ENCODE peak calls at places on chromosomes 1 and 21, in seven cellular contexts. U is uterus, R is astrocyte of the cerebellum, J is AG04450, C is aorta, S is cardiac fibroblast, Q is pancreas. N is an unnamed sample.

GRCh38 chr1:67053535-67053784 is 488 bp downstream of the SLC35D1 start:
- DNase-seq in U (no peak), R (no peak), J (no peak), C (peak), S (no peak), Q (peak), N (no peak)

GRCh38 chr21:45207839-45208626 is 79.7 kb downstream of the POFUT2 start:
- DNase-seq in U (no peak), R (no peak), J (no peak), C (no peak), S (no peak), Q (no peak), N (no peak)

GRCh38 chr1:109089242-109090015 is 1.1 kb upstream of the TMEM167B start:
- DNase-seq in U (no peak), R (no peak), J (no peak), C (peak), S (peak), Q (peak), N (peak)

GRCh38 chr1:54238353-54239040 is 38.5 kb downstream of the MRPL37 start:
- DNase-seq in U (no peak), R (no peak), J (no peak), C (no peak), S (no peak), Q (no peak), N (peak)

GRCh38 chr1:230037261-230037660 is 29.8 kb upstream of the GALNT2 start:
- DNase-seq in U (no peak), R (no peak), J (no peak), C (no peak), S (no peak), Q (no peak), N (no peak)

GRCh38 chr1:4150262-4150661 is 250.2 kb upstream of the C1orf174 start:
- DNase-seq in U (no peak), R (no peak), J (no peak), C (no peak), S (no peak), Q (no peak), N (no peak)

GRCh38 chr1:190067592-190067991 is 410.1 kb downstream of the BRINP3 start:
- DNase-seq in U (no peak), R (peak), J (peak), C (no peak), S (peak), Q (no peak), N (no peak)

GRCh38 chr1:166307261-166308188 is 140.7 kb upstream of the FAM78B start:
- DNase-seq in U (no peak), R (no peak), J (no peak), C (no peak), S (no peak), Q (peak), N (no peak)

GRCh38 chr1:40818264-40818961 is 34.8 kb downstream of the KCNQ4 start:
- DNase-seq in U (peak), R (no peak), J (no peak), C (peak), S (peak), Q (peak), N (peak)

GRCh38 chr1:22555386-22555656 is 8.0 kb upstream of the EPHA8 start:
- DNase-seq in U (no peak), R (no peak), J (no peak), C (no peak), S (no peak), Q (no peak), N (no peak)

GRCh38 chr1:39398278-39399010 is 93.0 kb upstream of the BMP8A start:
- DNase-seq in U (peak), R (peak), J (peak), C (peak), S (peak), Q (peak), N (peak)

GRCh38 chr1:39973503-39974135 is 18.7 kb downstream of the MFSD2A start:
- DNase-seq in U (peak), R (peak), J (no peak), C (peak), S (peak), Q (peak), N (peak)

GRCh38 chr1:201364808-201365105 is 12.7 kb downstream of the TNNT2 start:
- DNase-seq in U (no peak), R (no peak), J (no peak), C (peak), S (no peak), Q (no peak), N (peak)

GRCh38 chr1:66696771-66697170 is 55.5 kb upstream of the DYNLT5 start:
- DNase-seq in U (no peak), R (no peak), J (no peak), C (no peak), S (no peak), Q (no peak), N (no peak)

GRCh38 chr1:195744256-195744655 is 864.0 kb downstream of the KCNT2 start:
- DNase-seq in U (no peak), R (no peak), J (no peak), C (no peak), S (no peak), Q (no peak), N (no peak)

GRCh38 chr1:1067284-1068076 is 6.6 kb downstream of the RNF223 start:
- DNase-seq in U (no peak), R (no peak), J (no peak), C (no peak), S (no peak), Q (peak), N (peak)

GRCh38 chr1:172909606-172910326 is 141.0 kb downstream of the TNFSF18 start:
- DNase-seq in U (no peak), R (peak), J (peak), C (no peak), S (peak), Q (no peak), N (no peak)

GRCh38 chr1:150981805-150982712 is at the start of gene ANXA9:
- DNase-seq in U (peak), R (no peak), J (no peak), C (no peak), S (no peak), Q (peak), N (no peak)

GRCh38 chr1:50097041-50097739 is 11.5 kb upstream of the ELAVL4 start:
- DNase-seq in U (no peak), R (no peak), J (no peak), C (peak), S (no peak), Q (no peak), N (no peak)

GRCh38 chr1:115969509-115969908 is 6.8 kb upstream of the SLC22A15 start:
- DNase-seq in U (no peak), R (no peak), J (no peak), C (no peak), S (no peak), Q (no peak), N (no peak)

GRCh38 chr1:82411604-82412003 is 610.9 kb downstream of the ADGRL2 start:
- DNase-seq in U (no peak), R (no peak), J (no peak), C (no peak), S (no peak), Q (no peak), N (no peak)

GRCh38 chr1:228094432-228095016 is 8.6 kb downstream of the C1orf35 start:
- DNase-seq in U (no peak), R (no peak), J (no peak), C (no peak), S (no peak), Q (no peak), N (no peak)

GRCh38 chr1:109932232-109932631 is 21.6 kb downstream of the CSF1 start:
- DNase-seq in U (no peak), R (no peak), J (no peak), C (no peak), S (no peak), Q (no peak), N (no peak)

DNA sequence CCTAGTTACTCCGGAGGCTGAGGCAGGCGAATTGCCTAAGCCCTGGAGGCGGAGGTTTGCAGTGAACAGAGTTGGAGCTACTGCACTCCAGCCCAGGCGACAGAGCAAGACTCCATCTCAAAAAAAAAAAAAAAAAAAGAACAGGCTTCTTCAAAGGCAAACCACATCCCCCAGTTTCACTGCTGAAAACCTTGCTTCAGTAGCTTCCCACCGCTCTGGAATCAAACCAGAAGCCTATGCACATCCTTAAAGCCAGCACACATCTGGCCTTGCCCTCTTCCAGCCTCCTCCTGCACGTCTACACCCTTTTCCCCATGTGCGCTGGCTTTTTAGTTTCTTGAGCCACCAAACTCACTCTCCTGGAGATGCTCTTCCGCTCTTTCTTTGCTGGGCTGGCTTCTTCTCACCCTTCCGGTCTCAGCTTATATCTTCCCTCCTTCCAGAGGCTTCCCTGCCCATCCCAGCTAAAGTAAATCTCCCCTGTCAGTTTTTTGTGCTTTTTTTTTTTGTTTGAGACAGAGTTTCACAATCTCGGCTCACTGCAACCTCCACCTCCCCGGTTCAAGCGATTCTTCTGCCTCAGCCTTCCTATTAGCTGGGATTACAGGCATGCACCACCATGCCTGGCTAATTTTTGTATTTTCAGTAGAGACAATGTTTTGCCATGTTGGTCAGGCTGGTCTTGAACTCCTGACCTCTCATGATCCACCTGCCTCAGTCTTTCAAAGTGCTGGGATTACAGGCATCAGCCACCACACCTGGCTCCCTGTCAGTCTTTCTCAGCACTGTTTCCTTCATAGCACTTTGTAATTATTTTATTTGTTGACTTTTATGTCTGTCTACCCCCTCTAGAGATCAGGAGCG is 42.0 kb upstream of the ID3 start:
- DNase-seq in U (no peak), R (no peak), J (no peak), C (no peak), S (no peak), Q (no peak), N (no peak)
- H3K4me3 ChIP-seq in U (no peak), R (no peak), J (no peak), C (no peak), S (no peak), Q (no peak), N (no peak)

DNA sequence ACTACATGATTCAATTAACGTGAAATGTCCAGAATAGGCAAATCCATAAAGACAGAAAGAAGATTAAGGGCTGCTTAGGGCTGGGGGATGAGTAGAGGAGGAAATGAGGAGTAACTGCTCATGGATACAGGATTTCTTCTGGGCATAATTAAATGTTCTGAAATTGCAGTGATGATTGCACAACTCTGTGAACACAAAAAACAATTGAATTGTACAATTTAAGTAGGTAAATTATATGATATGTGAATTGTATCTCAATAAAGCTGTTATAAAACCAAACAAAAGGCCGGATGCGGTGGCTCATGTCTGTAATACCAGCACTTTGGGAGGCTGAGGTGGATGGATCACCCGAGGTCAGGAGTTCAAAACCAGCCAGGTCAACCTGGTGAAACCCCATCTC is 52.2 kb downstream of the RERE start:
- DNase-seq in U (no peak), R (no peak), J (no peak), C (no peak), S (no peak), Q (no peak), N (no peak)
- H3K4me3 ChIP-seq in U (no peak), R (no peak), J (no peak), C (no peak), S (no peak), Q (no peak), N (no peak)

GRCh38 chr1:156624814-156625435 is 5.7 kb downstream of the HAPLN2 start:
- DNase-seq in U (no peak), R (no peak), J (no peak), C (no peak), S (no peak), Q (no peak), N (no peak)
- H3K4me3 ChIP-seq in U (peak), R (peak), J (peak), C (no peak), S (no peak), Q (peak), N (peak)

GRCh38 chr1:3068400-3069361 is at the start of gene PRDM16:
- DNase-seq in U (peak), R (peak), J (no peak), C (peak), S (peak), Q (peak), N (peak)

GRCh38 chr1:3067671-3068399 is 1.2 kb upstream of the PRDM16 start:
- DNase-seq in U (no peak), R (no peak), J (no peak), C (peak), S (no peak), Q (no peak), N (peak)

GRCh38 chr1:3066250-3066711 is 2.7 kb upstream of the PRDM16 start:
- DNase-seq in U (no peak), R (no peak), J (no peak), C (peak), S (peak), Q (peak), N (peak)

GRCh38 chr1:3066826-3067225 is 2.2 kb upstream of the PRDM16 start:
- DNase-seq in U (no peak), R (no peak), J (no peak), C (no peak), S (no peak), Q (no peak), N (peak)

DNA sequence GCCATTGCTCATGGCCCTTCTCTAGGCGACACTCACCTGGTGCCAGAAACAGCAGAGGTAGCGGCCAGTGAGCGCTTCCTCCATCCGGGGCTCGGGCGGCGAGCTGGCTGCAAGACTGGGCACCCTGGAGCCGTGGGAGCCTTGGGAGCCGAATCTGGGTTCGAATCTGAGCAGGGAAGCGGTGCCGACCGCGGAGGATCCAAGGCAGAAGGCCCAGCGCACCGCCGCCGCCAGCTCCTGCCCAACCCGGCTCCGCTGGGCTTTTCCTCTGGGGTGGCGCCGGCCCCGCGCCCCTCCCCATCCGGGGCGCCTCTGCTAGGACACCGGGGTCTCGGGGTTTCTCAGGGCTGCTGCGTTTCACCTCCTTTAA is 1.7 kb upstream of the PRDM16 start:
- DNase-seq in U (no peak), R (no peak), J (no peak), C (no peak), S (no peak), Q (no peak), N (peak)
- H3K4me3 ChIP-seq in U (no peak), R (peak), J (no peak), C (peak), S (no peak), Q (peak), N (peak)

GRCh38 chr1:8211620-8212442 is 106.1 kb upstream of the SLC45A1 start:
- DNase-seq in U (no peak), R (peak), J (peak), C (peak), S (peak), Q (no peak), N (peak)
- H3K4me3 ChIP-seq in U (no peak), R (no peak), J (no peak), C (no peak), S (no peak), Q (no peak), N (peak)